ENCODE peak calls at places on chromosomes 12 and 14, in ten cellular contexts. W, M, E, Y, P, X, U, S, F and V are unnamed samples. For H3K4me1, the result is how much of the 10 kb centered on the place peaks cover.

GRCh38 chr12:70005864-70006618 is 181.0 kb downstream of the MYRFL start:
- DNase-seq in W (no peak), M (no peak), E (no peak), Y (no peak), P (no peak), X (no peak), U (no peak), S (no peak), F (no peak), V (no peak)

GRCh38 chr12:50947932-50948331 is 4.4 kb upstream of the HIGD1C start:
- DNase-seq in W (no peak), M (no peak), E (no peak), Y (no peak), P (no peak), X (no peak), U (no peak), S (peak), F (no peak), V (no peak)

GRCh38 chr14:95948608-95949007 is 72.0 kb downstream of the TUNAR start:
- DNase-seq in W (no peak), M (no peak), E (no peak), Y (no peak), P (no peak), X (no peak), U (no peak), S (no peak), F (no peak), V (no peak)

GRCh38 chr14:50501642-50502041 is 30.7 kb downstream of the MAP4K5 start:
- DNase-seq in W (peak), M (no peak), E (no peak), Y (no peak), P (peak), X (no peak), U (peak), S (peak), F (no peak), V (no peak)

GRCh38 chr12:16112626-16113560 is 164.6 kb downstream of the SLC15A5 start:
- DNase-seq in W (no peak), M (no peak), E (no peak), Y (no peak), P (no peak), X (no peak), U (no peak), S (no peak), F (no peak), V (no peak)

GRCh38 chr12:79615596-79616560 is 74.9 kb downstream of the PAWR start:
- DNase-seq in W (no peak), M (no peak), E (peak), Y (no peak), P (no peak), X (no peak), U (peak), S (no peak), F (no peak), V (no peak)

GRCh38 chr12:72271741-72272661 is at the start of gene TRHDE:
- DNase-seq in W (peak), M (no peak), E (no peak), Y (no peak), P (peak), X (peak), U (peak), S (peak), F (peak), V (peak)

GRCh38 chr14:45181806-45182205 is 46.1 kb downstream of the FANCM start:
- DNase-seq in W (no peak), M (no peak), E (no peak), Y (no peak), P (no peak), X (no peak), U (no peak), S (no peak), F (no peak), V (no peak)

GRCh38 chr14:43480961-43481360 is 1026.1 kb downstream of the FSCB start:
- DNase-seq in W (no peak), M (no peak), E (no peak), Y (no peak), P (no peak), X (no peak), U (no peak), S (no peak), F (no peak), V (no peak)

GRCh38 chr12:116039081-116039480 is 238.4 kb downstream of the MED13L start:
- DNase-seq in W (no peak), M (no peak), E (no peak), Y (no peak), P (no peak), X (no peak), U (no peak), S (peak), F (no peak), V (no peak)

GRCh38 chr12:44647891-44648690 is 228.0 kb downstream of the NELL2 start:
- DNase-seq in W (no peak), M (no peak), E (no peak), Y (no peak), P (no peak), X (no peak), U (no peak), S (no peak), F (no peak), V (no peak)

DNA sequence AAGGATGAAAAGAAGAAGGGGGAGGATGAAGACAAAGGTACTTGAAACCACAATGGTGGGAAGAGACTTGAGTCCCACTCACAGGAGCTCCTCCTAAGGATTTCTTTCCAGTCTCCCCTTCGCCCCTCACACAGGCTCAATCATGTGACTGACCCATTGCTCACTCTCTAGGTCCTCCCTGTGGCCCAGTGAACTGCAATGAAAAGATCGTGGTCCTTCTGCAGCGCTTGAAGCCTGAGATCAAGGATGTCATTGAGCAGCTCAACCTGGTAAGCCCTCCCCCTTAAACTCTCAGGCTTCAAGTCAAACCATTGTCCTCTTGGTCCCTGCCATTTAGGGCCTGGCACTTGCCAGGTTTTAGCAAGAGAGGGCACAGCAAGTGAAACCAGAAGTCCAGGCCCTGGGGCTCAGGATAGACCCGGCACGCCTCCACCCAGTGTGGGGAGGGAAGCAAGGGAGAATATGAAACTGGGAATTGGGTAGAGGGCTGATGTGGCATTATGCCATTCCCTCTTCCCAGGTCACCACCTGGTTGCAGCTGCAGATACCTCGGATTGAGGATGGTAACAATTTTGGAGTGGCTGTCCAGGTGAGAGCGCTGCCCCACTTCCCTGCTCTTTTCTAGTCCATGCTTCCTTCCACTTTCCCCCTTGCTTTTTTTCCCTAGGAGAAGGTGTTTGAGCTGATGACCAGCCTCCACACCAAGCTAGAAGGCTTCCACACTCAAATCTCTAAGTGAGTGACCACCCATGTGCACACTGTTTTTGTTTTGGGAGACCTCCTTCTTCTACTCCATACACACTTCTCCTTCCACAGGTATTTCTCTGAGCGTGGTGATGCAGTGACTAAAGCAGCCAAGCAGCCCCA is 1.8 kb downstream of the PSME1 start:
- DNase-seq in W (no peak), M (no peak), E (peak), Y (no peak), P (no peak), X (no peak), U (no peak), S (no peak), F (no peak), V (no peak)
- H3K27ac ChIP-seq in W (no peak), M (peak), E (peak), Y (peak), P (no peak), X (peak), U (no peak), S (no peak), F (no peak), V (peak)

GRCh38 chr12:12812163-12812562 is 983 bp upstream of the DDX47 start:
- DNase-seq in W (no peak), M (no peak), E (no peak), Y (no peak), P (peak), X (no peak), U (no peak), S (no peak), F (no peak), V (no peak)

GRCh38 chr12:12813120-12814101 is at the start of gene DDX47:
- DNase-seq in W (peak), M (peak), E (peak), Y (peak), P (peak), X (peak), U (peak), S (peak), F (peak), V (peak)

GRCh38 chr12:12812605-12813119 is 484 bp upstream of the DDX47 start:
- DNase-seq in W (peak), M (no peak), E (no peak), Y (no peak), P (peak), X (no peak), U (no peak), S (no peak), F (no peak), V (no peak)

GRCh38 chr12:12810507-12811143 is 2.5 kb upstream of the DDX47 start:
- DNase-seq in W (no peak), M (no peak), E (no peak), Y (no peak), P (no peak), X (peak), U (no peak), S (no peak), F (no peak), V (no peak)

GRCh38 chr12:12811343-12811742 is 1.8 kb upstream of the DDX47 start:
- DNase-seq in W (no peak), M (no peak), E (no peak), Y (no peak), P (no peak), X (no peak), U (no peak), S (no peak), F (no peak), V (no peak)
- H3K4me1 ChIP-seq in W (under half), M (under half), E (under half), Y (half or more), P (half or more), X (under half), U (under half), S (under half), F (under half), V (under half)

GRCh38 chr12:53036802-53037201 is 13.1 kb upstream of the TNS2 start:
- DNase-seq in W (no peak), M (no peak), E (no peak), Y (no peak), P (no peak), X (no peak), U (no peak), S (no peak), F (no peak), V (no peak)
- H3K27ac ChIP-seq in W (no peak), M (no peak), E (no peak), Y (no peak), P (no peak), X (no peak), U (no peak), S (no peak), F (no peak), V (no peak)

GRCh38 chr12:31807773-31808097 is 78.9 kb upstream of the AMN1 start:
- DNase-seq in W (no peak), M (no peak), E (no peak), Y (no peak), P (no peak), X (no peak), U (no peak), S (no peak), F (no peak), V (no peak)
- H3K4me1 ChIP-seq in W (under half), M (under half), E (under half), Y (under half), P (under half), X (under half), U (under half), S (under half), F (under half), V (under half)

GRCh38 chr12:122862872-122863701 is 27.8 kb downstream of the HIP1R start:
- DNase-seq in W (no peak), M (peak), E (peak), Y (no peak), P (no peak), X (peak), U (no peak), S (no peak), F (peak), V (peak)

GRCh38 chr12:122865268-122866231 is 30.3 kb downstream of the HIP1R start:
- DNase-seq in W (no peak), M (no peak), E (peak), Y (peak), P (peak), X (peak), U (no peak), S (peak), F (peak), V (peak)

GRCh38 chr12:122866950-122867607 is 28.8 kb downstream of the VPS37B start:
- DNase-seq in W (no peak), M (no peak), E (no peak), Y (no peak), P (no peak), X (no peak), U (no peak), S (no peak), F (peak), V (peak)

GRCh38 chr12:122866379-122866778 is 29.5 kb downstream of the VPS37B start:
- DNase-seq in W (no peak), M (no peak), E (no peak), Y (no peak), P (no peak), X (peak), U (no peak), S (no peak), F (peak), V (peak)

GRCh38 chr12:122864894-122865253 is 29.6 kb downstream of the HIP1R start:
- DNase-seq in W (no peak), M (no peak), E (no peak), Y (no peak), P (no peak), X (no peak), U (no peak), S (no peak), F (peak), V (peak)
- H3K27ac ChIP-seq in W (no peak), M (no peak), E (no peak), Y (peak), P (no peak), X (peak), U (no peak), S (no peak), F (no peak), V (no peak)

GRCh38 chr14:76917158-76917596 is 91.0 kb downstream of the LRRC74A start:
- DNase-seq in W (peak), M (peak), E (peak), Y (peak), P (peak), X (peak), U (peak), S (peak), F (peak), V (no peak)
- H3K4me1 ChIP-seq in W (half or more), M (under half), E (under half), Y (half or more), P (half or more), X (half or more), U (under half), S (under half), F (half or more), V (half or more)

GRCh38 chr14:74838141-74838540 is 37.8 kb downstream of the PROX2 start:
- DNase-seq in W (peak), M (no peak), E (no peak), Y (no peak), P (no peak), X (no peak), U (no peak), S (no peak), F (no peak), V (no peak)

GRCh38 chr14:74835607-74836250 is 40.2 kb downstream of the PROX2 start:
- DNase-seq in W (no peak), M (no peak), E (no peak), Y (no peak), P (no peak), X (no peak), U (no peak), S (no peak), F (no peak), V (no peak)

GRCh38 chr14:74840603-74841030 is 35.3 kb downstream of the PROX2 start:
- DNase-seq in W (no peak), M (no peak), E (no peak), Y (no peak), P (no peak), X (no peak), U (no peak), S (no peak), F (no peak), V (no peak)

GRCh38 chr14:74834682-74835392 is 41.1 kb downstream of the PROX2 start:
- DNase-seq in W (peak), M (no peak), E (no peak), Y (no peak), P (no peak), X (no peak), U (peak), S (peak), F (no peak), V (no peak)

DNA sequence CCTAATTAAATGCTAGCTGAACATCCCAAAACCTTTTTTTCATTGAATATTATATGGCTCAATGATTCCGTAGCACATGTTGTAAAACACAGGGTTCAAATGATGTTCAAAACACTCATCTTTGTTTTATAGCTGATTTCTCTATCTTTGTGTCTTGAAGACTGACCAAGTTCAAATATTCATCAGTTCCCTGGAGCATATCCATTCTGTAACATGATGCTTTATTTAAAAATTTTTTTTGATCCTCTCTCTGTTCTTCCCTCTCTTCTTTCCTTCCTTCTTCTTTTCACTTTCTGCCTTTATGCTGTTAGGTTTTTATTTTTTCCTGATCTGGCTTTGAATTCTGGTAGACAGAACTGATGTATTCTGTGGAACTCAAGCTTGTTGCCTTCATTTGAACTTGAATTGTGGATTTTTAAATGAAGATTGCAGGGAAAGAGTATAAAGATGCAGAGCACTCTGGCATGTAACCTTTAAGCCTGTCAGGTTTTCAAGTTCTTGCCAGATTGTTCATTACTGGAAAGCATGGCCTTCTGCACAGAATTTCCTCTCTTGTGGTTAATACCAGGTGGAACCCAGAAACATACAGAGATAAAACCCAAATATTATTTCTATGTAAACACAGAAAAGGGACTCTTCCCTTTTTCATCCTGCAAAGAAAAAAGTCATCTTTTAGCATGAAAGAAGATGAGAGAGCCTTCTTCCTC is 39.5 kb downstream of the PROX2 start:
- DNase-seq in W (no peak), M (no peak), E (peak), Y (no peak), P (no peak), X (no peak), U (peak), S (peak), F (no peak), V (no peak)
- H3K27ac ChIP-seq in W (peak), M (peak), E (peak), Y (no peak), P (no peak), X (no peak), U (no peak), S (no peak), F (no peak), V (no peak)

DNA sequence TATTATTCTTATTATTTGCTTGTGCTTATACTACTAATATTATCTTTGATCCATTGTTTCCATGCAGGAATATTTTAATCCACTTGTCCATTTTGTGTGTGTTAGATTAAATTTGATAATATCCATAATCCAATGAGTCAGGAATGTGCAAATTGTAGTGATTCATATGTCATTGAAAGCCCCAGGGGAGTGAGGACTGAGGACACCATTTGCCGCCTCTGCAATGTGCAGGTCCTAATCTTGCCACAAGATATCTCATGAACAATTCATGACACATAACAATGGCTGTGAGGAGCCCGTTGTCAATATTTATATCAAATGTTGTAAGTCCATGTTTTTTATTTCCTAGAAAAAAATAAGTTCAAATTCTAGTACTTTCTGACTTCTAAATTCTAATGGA is 250.5 kb downstream of the ZFP36L1 start:
- DNase-seq in W (no peak), M (no peak), E (no peak), Y (no peak), P (no peak), X (no peak), U (no peak), S (peak), F (no peak), V (no peak)
- H3K4me1 ChIP-seq in W (under half), M (under half), E (under half), Y (half or more), P (under half), X (under half), U (under half), S (under half), F (half or more), V (under half)

GRCh38 chr12:14927267-14927666 is 11.1 kb downstream of the ERP27 start:
- DNase-seq in W (no peak), M (no peak), E (no peak), Y (no peak), P (no peak), X (no peak), U (no peak), S (no peak), F (no peak), V (no peak)

GRCh38 chr12:14923944-14924343 is 14.4 kb downstream of the ERP27 start:
- DNase-seq in W (no peak), M (no peak), E (no peak), Y (no peak), P (no peak), X (no peak), U (no peak), S (no peak), F (no peak), V (no peak)

GRCh38 chr12:14921218-14921617 is 17.1 kb downstream of the ERP27 start:
- DNase-seq in W (no peak), M (no peak), E (no peak), Y (no peak), P (no peak), X (no peak), U (no peak), S (no peak), F (no peak), V (no peak)

GRCh38 chr12:14920475-14921126 is 17.7 kb downstream of the ERP27 start:
- DNase-seq in W (no peak), M (no peak), E (no peak), Y (no peak), P (no peak), X (no peak), U (no peak), S (no peak), F (no peak), V (no peak)

GRCh38 chr12:14924541-14924940 is 13.8 kb downstream of the ERP27 start:
- DNase-seq in W (no peak), M (no peak), E (no peak), Y (no peak), P (no peak), X (no peak), U (no peak), S (no peak), F (no peak), V (no peak)
- H3K27ac ChIP-seq in W (no peak), M (no peak), E (no peak), Y (no peak), P (no peak), X (no peak), U (no peak), S (no peak), F (no peak), V (no peak)

GRCh38 chr14:105072381-105072861 is 7.2 kb upstream of the GPR132 start:
- DNase-seq in W (no peak), M (no peak), E (no peak), Y (no peak), P (no peak), X (no peak), U (no peak), S (no peak), F (peak), V (no peak)
- H3K4me1 ChIP-seq in W (under half), M (under half), E (under half), Y (under half), P (under half), X (under half), U (under half), S (under half), F (under half), V (under half)